ENCODE peak calls at places on chromosomes 12 and 14, in five cellular contexts. L is HepG2, M is K562, U is GM12878, F is H1. Y is an unnamed sample.

GRCh38 chr12:131736807-131737484 is 26.1 kb downstream of the SFSWAP start:
- DNase-seq in L (no peak), M (no peak), F (peak), U (no peak), Y (no peak)

GRCh38 chr12:12072064-12072760 is 1.5 kb downstream of the BCL2L14 start:
- DNase-seq in F (no peak), U (peak), L (peak), M (no peak), Y (no peak)

GRCh38 chr14:35504260-35504659 is 29.7 kb upstream of the INSM2 start:
- DNase-seq in L (peak), F (no peak), U (no peak), M (no peak), Y (no peak)

GRCh38 chr14:72652179-72652578 is 241.7 kb downstream of the DPF3 start:
- DNase-seq in L (no peak), F (no peak), U (no peak), M (no peak), Y (no peak)

GRCh38 chr12:43317156-43317555 is 234.8 kb downstream of the ADAMTS20 start:
- DNase-seq in L (no peak), U (no peak), M (no peak), F (no peak), Y (no peak)

GRCh38 chr12:54415223-54415929 is 3.7 kb downstream of the ITGA5 start:
- DNase-seq in M (no peak), U (no peak), L (no peak), F (no peak), Y (no peak)

GRCh38 chr14:34999500-34999899 is 16.7 kb downstream of the SRP54 start:
- DNase-seq in M (no peak), L (no peak), F (no peak), U (no peak), Y (no peak)

GRCh38 chr12:109455706-109456105 is 21.4 kb downstream of the KCTD10 start:
- DNase-seq in F (no peak), L (no peak), M (no peak), U (no peak), Y (no peak)

GRCh38 chr12:32609966-32610365 is 69.1 kb upstream of the DNM1L start:
- DNase-seq in U (no peak), M (no peak), L (no peak), F (no peak), Y (no peak)

GRCh38 chr12:89610366-89610765 is 84.5 kb upstream of the POC1B start:
- DNase-seq in M (no peak), F (no peak), L (no peak), U (no peak), Y (no peak)

GRCh38 chr14:92513204-92513965 is at the start of gene RIN3:
- DNase-seq in M (no peak), L (peak), U (no peak), F (no peak), Y (peak)

GRCh38 chr14:73763396-73763795 is 49.2 kb upstream of the PNMA1 start:
- DNase-seq in U (no peak), L (peak), M (no peak), F (no peak), Y (no peak)

GRCh38 chr14:78005325-78005724 is 164.8 kb upstream of the NRXN3 start:
- DNase-seq in L (no peak), M (peak), U (peak), F (no peak), Y (no peak)

GRCh38 chr14:67577909-67578749 is 21.9 kb downstream of the PIGH start:
- DNase-seq in L (no peak), U (no peak), M (no peak), F (no peak), Y (no peak)

GRCh38 chr12:94327819-94328218 is 131.8 kb downstream of the CEP83 start:
- DNase-seq in F (no peak), L (no peak), M (no peak), U (no peak), Y (no peak)

GRCh38 chr12:80373666-80374065 is 70.4 kb upstream of the PTPRQ start:
- DNase-seq in F (no peak), M (no peak), U (no peak), L (no peak), Y (no peak)

GRCh38 chr12:80314741-80315140 is 129.3 kb upstream of the PTPRQ start:
- DNase-seq in L (no peak), U (no peak), F (no peak), M (no peak), Y (no peak)

GRCh38 chr12:27367078-27367477 is 34.4 kb downstream of the BMAL2 start:
- DNase-seq in L (no peak), M (no peak), F (no peak), U (no peak), Y (no peak)

GRCh38 chr14:90274808-90275454 is 18.6 kb downstream of the PSMC1 start:
- DNase-seq in M (no peak), U (no peak), F (no peak), L (no peak), Y (no peak)

GRCh38 chr14:60721331-60722162 is 2.6 kb downstream of the SIX4 start:
- DNase-seq in U (no peak), F (no peak), M (peak), L (peak), Y (peak)

GRCh38 chr12:106739815-106740552 is 34.5 kb upstream of the RIC8B start:
- DNase-seq in F (no peak), L (no peak), U (no peak), M (peak), Y (no peak)

GRCh38 chr12:94640134-94640928 is 10.0 kb downstream of the TMCC3 start:
- DNase-seq in L (no peak), F (no peak), U (peak), M (no peak), Y (no peak)

GRCh38 chr14:103378042-103378854 is 7.0 kb upstream of the MARK3 start:
- DNase-seq in M (peak), U (no peak), F (no peak), L (peak), Y (no peak)

GRCh38 chr12:50314629-50315312 is 31.5 kb upstream of the LIMA1 start:
- DNase-seq in U (no peak), L (peak), F (no peak), M (peak), Y (peak)

GRCh38 chr12:29519585-29520182 is 22.2 kb upstream of the OVCH1 start:
- DNase-seq in U (no peak), L (peak), M (peak), F (no peak), Y (peak)

GRCh38 chr14:90382491-90383125 is 14.2 kb upstream of the CALM1 start:
- DNase-seq in L (peak), U (no peak), M (no peak), F (no peak), Y (peak)

GRCh38 chr12:65853489-65854157 is 29.3 kb downstream of the HMGA2 start:
- DNase-seq in L (no peak), F (no peak), M (no peak), U (no peak), Y (no peak)

GRCh38 chr14:95261616-95262510 is 57.8 kb downstream of the CLMN start:
- DNase-seq in U (no peak), F (no peak), L (no peak), M (no peak), Y (no peak)

GRCh38 chr14:40365305-40365704 is 933.1 kb upstream of the FBXO33 start:
- DNase-seq in M (no peak), F (no peak), L (no peak), U (no peak), Y (no peak)

GRCh38 chr12:76872415-76872814 is 6.4 kb downstream of the CSRP2 start:
- DNase-seq in F (no peak), U (no peak), M (no peak), L (no peak), Y (no peak)

GRCh38 chr12:77980782-77981181 is 150.1 kb downstream of the NAV3 start:
- DNase-seq in U (no peak), M (no peak), L (no peak), F (no peak), Y (no peak)

GRCh38 chr14:23564876-23565275 is 2.7 kb downstream of the AP1G2 start:
- DNase-seq in M (no peak), F (no peak), U (no peak), L (no peak), Y (no peak)

GRCh38 chr14:23562822-23563472 is 4.6 kb downstream of the AP1G2 start:
- DNase-seq in U (no peak), M (peak), L (peak), F (no peak), Y (peak)

GRCh38 chr14:23563473-23564180 is 4.0 kb downstream of the AP1G2 start:
- DNase-seq in M (no peak), L (no peak), F (no peak), U (no peak), Y (no peak)

GRCh38 chr14:23565626-23566025 is 2.0 kb downstream of the AP1G2 start:
- DNase-seq in U (no peak), F (no peak), M (no peak), L (no peak), Y (no peak)

DNA sequence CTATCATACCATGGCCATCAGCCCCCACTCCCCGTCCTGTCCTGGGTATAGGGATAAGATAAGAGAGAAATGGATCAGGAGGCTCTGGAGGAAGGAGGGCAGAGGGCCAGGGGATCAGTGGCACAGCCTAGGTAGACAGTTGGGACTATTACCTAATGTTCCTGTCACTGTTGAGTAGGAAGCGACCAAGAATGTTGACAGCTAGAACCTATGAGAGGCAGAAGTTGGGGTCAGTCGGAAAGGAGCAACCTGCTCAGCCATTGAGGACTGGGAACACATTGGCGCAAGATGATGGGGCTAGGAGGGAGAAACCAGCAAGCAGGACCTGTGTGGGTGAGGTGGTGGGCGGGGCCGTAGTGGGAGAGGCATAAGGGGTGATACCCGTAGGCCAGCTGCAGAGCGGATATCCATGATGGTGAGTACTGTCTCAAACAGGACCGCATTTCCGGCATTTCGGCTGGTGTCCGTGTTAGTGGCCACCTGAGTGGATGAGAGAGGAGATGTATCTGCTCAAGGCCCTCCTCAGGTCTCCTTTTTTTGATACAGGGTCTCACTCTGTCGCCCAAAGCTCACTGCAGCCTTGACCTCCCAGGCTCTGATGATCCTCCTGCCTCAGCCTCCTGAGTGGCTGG is 3.3 kb downstream of the AP1G2 start:
- DNase-seq in M (no peak), F (no peak), U (no peak), L (no peak), Y (no peak)
- TF ChIP-seq TAF1 in M (no peak), F (no peak), U (no peak), L (no peak), Y (no peak)

GRCh38 chr14:75015496-75015895 is 12.8 kb downstream of the EIF2B2 start:
- DNase-seq in L (no peak), U (no peak), M (no peak), F (no peak), Y (no peak)
- H3K4me2 ChIP-seq in L (no peak), U (no peak), M (no peak), F (no peak), Y (no peak)

GRCh38 chr12:123254853-123255446 is 16.7 kb downstream of the CDK2AP1 start:
- DNase-seq in M (no peak), F (no peak), L (no peak), U (no peak), Y (no peak)

GRCh38 chr12:123245678-123246077 is 12.4 kb downstream of the MTRFR start:
- DNase-seq in F (no peak), M (no peak), L (no peak), U (no peak), Y (no peak)

GRCh38 chr12:123253606-123254459 is 17.8 kb downstream of the CDK2AP1 start:
- DNase-seq in L (no peak), U (no peak), M (no peak), F (no peak), Y (no peak)

GRCh38 chr12:123251403-123252076 is 18.3 kb downstream of the MTRFR start:
- DNase-seq in L (no peak), F (no peak), M (no peak), U (no peak), Y (no peak)

DNA sequence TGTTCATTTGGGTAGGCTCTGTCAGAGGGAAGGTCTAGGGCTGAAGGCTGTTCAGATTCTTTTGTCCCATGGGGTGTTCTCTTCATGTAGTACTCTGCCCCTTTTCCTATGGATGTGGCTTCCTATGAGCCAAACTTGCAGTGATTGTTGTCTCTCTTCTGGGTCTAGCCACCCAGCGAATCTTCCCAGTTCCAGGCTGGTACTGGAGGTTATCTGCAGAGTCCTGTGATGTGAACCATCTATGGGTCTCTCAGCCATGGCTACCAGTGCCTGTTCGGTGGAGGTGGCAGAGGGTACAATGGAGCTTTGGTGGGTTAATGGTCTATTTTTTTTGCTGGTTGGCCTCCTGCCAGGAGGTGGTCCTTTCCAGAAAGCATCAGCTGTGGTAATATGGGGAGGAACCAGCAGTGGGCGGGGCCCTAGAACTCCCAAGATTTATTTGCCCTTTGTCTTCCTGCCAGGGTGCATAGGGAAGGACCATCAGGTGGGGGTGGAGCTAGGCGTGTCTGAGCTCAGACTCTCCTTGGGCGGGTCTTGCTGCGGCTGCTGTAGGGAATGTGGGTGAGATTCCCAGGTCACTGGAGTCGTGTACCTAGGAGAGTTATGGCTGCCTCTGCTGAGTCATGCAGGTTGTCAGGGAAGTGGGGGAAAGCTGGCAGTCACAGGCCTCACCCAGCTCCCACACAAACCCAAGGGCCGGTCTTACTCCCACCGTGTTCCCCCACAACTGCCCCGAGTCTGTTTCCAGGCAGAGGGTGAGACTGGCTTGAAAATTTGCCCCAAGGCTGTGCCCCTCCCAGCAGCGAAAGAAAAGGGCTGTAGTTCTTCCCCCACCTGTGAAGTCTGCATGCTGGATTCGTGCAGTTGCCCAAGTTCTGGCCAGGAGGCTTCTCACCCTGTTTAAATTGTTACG is 17.5 kb downstream of the MTRFR start:
- DNase-seq in U (no peak), F (no peak), M (peak), L (peak), Y (no peak)
- TF ChIP-seq TAF1 in U (no peak), F (no peak), M (no peak), L (no peak), Y (no peak)

GRCh38 chr12:4242595-4242994 is 31.0 kb upstream of the CCND2 start:
- DNase-seq in M (no peak), U (no peak), L (no peak), F (no peak), Y (no peak)
- H3K4me2 ChIP-seq in M (no peak), U (no peak), L (no peak), F (no peak), Y (no peak)

DNA sequence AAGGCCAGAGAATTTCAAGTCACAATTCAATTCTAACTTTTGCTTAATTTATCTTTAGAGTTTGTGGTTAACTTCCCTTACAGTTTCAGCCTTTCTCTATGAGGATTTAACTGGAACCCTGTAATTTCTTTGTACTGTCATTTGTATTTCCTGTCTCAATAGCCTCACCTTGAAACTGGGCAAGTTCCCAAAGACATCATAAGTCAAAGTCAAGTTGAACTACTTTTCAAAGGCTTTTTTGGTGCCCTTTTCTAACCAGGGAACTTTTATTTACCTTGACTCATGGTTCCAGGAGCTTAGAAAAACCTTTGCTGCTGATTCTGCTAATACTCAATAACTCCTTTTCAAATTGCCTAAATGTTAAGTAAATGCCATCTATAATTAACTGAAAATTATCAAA is 200.8 kb upstream of the KRR1 start:
- DNase-seq in L (peak), M (no peak), U (no peak), F (no peak), Y (no peak)
- TF ChIP-seq TAF1 in L (no peak), M (no peak), U (no peak), F (no peak), Y (no peak)

DNA sequence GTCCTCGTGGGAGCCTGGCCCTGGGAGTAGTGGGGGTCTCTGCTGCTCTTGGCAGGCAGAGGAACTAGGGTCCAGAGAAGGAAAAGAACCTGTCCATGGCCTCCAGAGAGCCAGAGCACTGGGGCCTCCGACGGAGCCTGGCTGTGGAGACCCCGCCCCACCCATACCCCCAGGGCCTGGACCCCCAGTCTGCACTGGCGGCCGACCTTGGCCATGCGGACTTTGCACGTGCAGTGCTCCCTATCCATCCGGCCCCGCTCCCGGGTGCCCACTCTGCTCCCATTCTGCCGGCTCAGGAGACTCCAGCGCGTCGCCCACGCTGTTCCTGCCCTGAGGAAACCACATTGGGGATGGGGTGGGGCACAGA is 1.1 kb downstream of the BEGAIN start:
- DNase-seq in U (no peak), L (no peak), F (no peak), M (peak), Y (peak)
- H3K4me2 ChIP-seq in U (no peak), L (peak), F (peak), M (peak), Y (peak)